ENCODE peak calls at places on chromosomes 1 and 21, in six cellular contexts. N is fibroblast of lung, M is IMR-90, G is HCT116, K is astrocyte, Q is hepatocyte. Z is an unnamed sample.

GRCh38 chr1:54376085-54377039 is 29.8 kb downstream of the SSBP3 start:
- DNase-seq in Q (peak; percentile 56), K (no peak), G (peak; percentile 13), M (no peak), N (no peak), Z (no peak)

GRCh38 chr1:175376194-175376593 is 183.6 kb upstream of the KIAA0040 start:
- DNase-seq in K (no peak), N (no peak), Q (peak; percentile 23), M (no peak), G (peak; percentile 26), Z (no peak)

GRCh38 chr1:30099587-30099986 is 623.8 kb downstream of the MATN1 start:
- DNase-seq in G (no peak), M (no peak), Q (no peak), N (no peak), K (no peak), Z (peak; percentile 32)

GRCh38 chr1:94324168-94324544 is 86.8 kb upstream of the ARHGAP29 start:
- DNase-seq in N (no peak), G (no peak), K (no peak), M (peak; percentile 30), Q (no peak), Z (no peak)

GRCh38 chr21:17829472-17829871 is 10.3 kb upstream of the C21orf91 start:
- DNase-seq in G (no peak), Q (no peak), K (peak; percentile 56), N (peak; percentile 32), M (peak; percentile 84), Z (no peak)

GRCh38 chr21:37537391-37537996 is 170.9 kb downstream of the DYRK1A start:
- DNase-seq in N (no peak), G (no peak), K (no peak), Q (no peak), M (no peak), Z (no peak)

GRCh38 chr1:67874501-67875111 is 41.3 kb upstream of the GNG12 start:
- DNase-seq in Q (no peak), M (no peak), K (peak; percentile 84), N (no peak), G (no peak), Z (no peak)

GRCh38 chr1:28199328-28200233 is 23.1 kb upstream of the PTAFR start:
- DNase-seq in Q (no peak), N (no peak), K (no peak), G (no peak), M (no peak), Z (no peak)

GRCh38 chr1:98104285-98104684 is 183.5 kb upstream of the DPYD start:
- DNase-seq in G (no peak), K (peak; percentile 76), M (peak; percentile 87), Q (no peak), N (peak; percentile 95), Z (no peak)

GRCh38 chr1:161139765-161140164 is 7.3 kb upstream of the DEDD start:
- DNase-seq in N (peak; percentile 73), G (no peak), Q (peak; percentile 71), M (peak; percentile 57), K (no peak), Z (peak; percentile 83)

GRCh38 chr1:100419072-100419471 is 66.8 kb downstream of the CDC14A start:
- DNase-seq in M (no peak), Q (no peak), K (no peak), G (no peak), N (no peak), Z (no peak)

GRCh38 chr1:206901944-206902343 is 4.7 kb downstream of the IL24 start:
- DNase-seq in M (no peak), K (no peak), Q (no peak), G (no peak), N (no peak), Z (no peak)

GRCh38 chr1:48055854-48056253 is 58.7 kb upstream of the TRABD2B start:
- DNase-seq in G (no peak), Q (peak; percentile 35), M (no peak), N (no peak), K (no peak), Z (no peak)

GRCh38 chr1:7103322-7104052 is 318.2 kb downstream of the CAMTA1 start:
- DNase-seq in M (no peak), N (peak; percentile 15), K (peak; percentile 24), G (peak; percentile 13), Q (no peak), Z (no peak)

GRCh38 chr1:10431065-10431730 is 965 bp downstream of the CENPS start:
- DNase-seq in N (no peak), M (no peak), K (peak; percentile 29), Q (peak; percentile 32), G (no peak), Z (peak; percentile 92)

GRCh38 chr1:229117664-229118300 is 153.1 kb upstream of the RAB4A start:
- DNase-seq in Q (peak; percentile 54), N (peak; percentile 95), K (no peak), G (no peak), M (peak; percentile 49), Z (no peak)

GRCh38 chr1:245915851-245916250 is 591.2 kb downstream of the SMYD3 start:
- DNase-seq in N (no peak), K (no peak), G (no peak), Q (no peak), M (no peak), Z (no peak)

GRCh38 chr1:47873332-47873731 is 123.9 kb downstream of the TRABD2B start:
- DNase-seq in M (no peak), G (no peak), N (no peak), K (no peak), Q (no peak), Z (no peak)

GRCh38 chr1:231108500-231109254 is 53.2 kb upstream of the TRIM67 start:
- DNase-seq in Q (no peak), M (no peak), G (no peak), K (no peak), N (no peak), Z (no peak)

GRCh38 chr1:225596152-225596551 is 56.8 kb downstream of the ENAH start:
- DNase-seq in K (no peak), N (no peak), Q (no peak), M (peak; percentile 24), G (no peak), Z (no peak)

GRCh38 chr1:47024138-47024856 is 828 bp downstream of the CYP4X1 start:
- DNase-seq in K (no peak), N (no peak), G (no peak), M (no peak), Q (no peak), Z (no peak)

GRCh38 chr1:77550135-77550534 is 132.3 kb downstream of the ZZZ3 start:
- DNase-seq in M (no peak), N (no peak), G (no peak), K (no peak), Q (no peak), Z (no peak)

GRCh38 chr1:18541046-18541795 is 60.5 kb downstream of the KLHDC7A start:
- DNase-seq in M (no peak), K (no peak), Q (no peak), G (no peak), N (no peak), Z (no peak)

DNA sequence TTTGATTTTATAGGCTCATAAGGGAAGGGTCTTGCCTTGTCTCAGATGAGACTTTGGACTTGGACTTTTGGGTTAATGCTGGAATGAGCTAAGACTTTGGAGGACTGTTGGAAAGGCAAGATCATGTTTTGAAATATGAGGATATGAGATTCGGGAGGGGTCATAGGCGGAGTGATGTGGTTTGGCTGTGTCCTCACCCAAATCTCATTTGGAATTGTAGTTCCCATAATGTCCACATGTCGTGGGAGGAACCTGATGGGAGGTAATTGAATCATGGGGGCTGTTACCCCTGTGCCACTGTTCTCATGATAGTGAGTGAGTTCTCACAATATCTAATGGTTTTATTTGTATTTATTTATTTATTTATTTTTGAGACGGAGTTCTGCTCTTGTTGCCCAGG is 6.9 kb upstream of the CSDE1 start:
- DNase-seq in M (no peak), G (no peak), K (no peak), Q (no peak), N (no peak), Z (no peak)
- TF ChIP-seq CTCF in M (no peak), G (peak; percentile 26), K (no peak), Q (no peak), N (no peak), Z (no peak)

GRCh38 chr1:35288761-35289160 is 20.3 kb downstream of the ZMYM4 start:
- DNase-seq in Q (no peak), G (no peak), K (peak; percentile 75), M (peak; percentile 51), N (peak; percentile 15), Z (no peak)
- H3K4me2 ChIP-seq in Q (no peak overlapping the region), G (peak overlapping the region; percentile 45), K (peak overlapping the region; percentile 81), M (no peak overlapping the region), N (no peak overlapping the region), Z (peak overlapping the region; percentile 59)

GRCh38 chr1:160097911-160098851 is at the start of gene IGSF8:
- DNase-seq in N (peak; percentile 80), K (peak; percentile 57), G (peak; percentile 64), M (peak; percentile 69), Q (peak; percentile 96), Z (peak; percentile 99)
- H3K4me1 ChIP-seq in N (peaks cover 7% of the 10 kb centered on the region), K (peaks cover 15% of the 10 kb centered on the region), G (peaks cover 35% of the 10 kb centered on the region), M (peaks cover 16% of the 10 kb centered on the region), Q (peaks cover 31% of the 10 kb centered on the region), Z (peaks cover 27% of the 10 kb centered on the region)

DNA sequence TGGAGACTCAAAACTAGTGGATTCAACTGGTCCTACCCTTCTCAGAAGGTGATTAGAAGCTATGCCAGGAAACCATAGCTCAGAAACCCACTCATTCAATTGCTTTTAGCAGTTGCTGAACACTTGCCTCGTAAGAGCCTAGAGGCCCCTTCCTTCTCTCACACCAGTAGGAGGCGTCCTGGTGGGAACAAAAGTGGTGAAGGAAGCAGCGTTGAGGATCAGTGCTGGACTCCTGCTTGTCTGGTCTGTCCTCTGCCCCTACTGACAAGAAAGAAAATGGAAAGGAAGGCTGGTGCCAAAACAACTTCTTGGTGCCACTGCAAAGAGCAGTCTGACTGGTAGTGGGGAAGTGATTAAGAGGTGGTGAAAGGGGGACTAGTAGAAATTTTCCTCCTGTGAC is 269.7 kb downstream of the LMO4 start:
- DNase-seq in M (no peak), G (peak; percentile 7), K (no peak), N (no peak), Q (no peak), Z (no peak)
- TF ChIP-seq CTCF in M (no peak), G (peak; percentile 42), K (no peak), N (no peak), Q (no peak), Z (peak; percentile 10)

GRCh38 chr21:27225142-27225541 is 258.3 kb upstream of the ADAMTS5 start:
- DNase-seq in Q (no peak), G (no peak), N (peak; percentile 50), M (peak; percentile 57), K (no peak), Z (no peak)
- H3K4me2 ChIP-seq in Q (no peak overlapping the region), G (no peak overlapping the region), N (no peak overlapping the region), M (no peak overlapping the region), K (no peak overlapping the region), Z (no peak overlapping the region)